ENCODE peak calls at places on chromosomes 5 and 9, in four cellular contexts. One of them, this sample, is unnamed.
A peak's percentile ranks its signal among the peaks of the same experiment; 100 is the strongest.

GRCh38 chr9:130156672-130157071 is 15.5 kb upstream of the NCS1 start:
- DNase-seq in GM12878: no peak
- DNase-seq in SK-N-SH: peak; percentile 70
- DNase-seq in HepG2: peak; percentile 35
- DNase-seq in this sample: no peak

GRCh38 chr9:18314321-18314720 is 159.6 kb upstream of the ADAMTSL1 start:
- DNase-seq in GM12878: no peak
- DNase-seq in SK-N-SH: no peak
- DNase-seq in HepG2: no peak
- DNase-seq in this sample: no peak

GRCh38 chr5:138000102-138000723 is 32.7 kb downstream of the FAM13B start:
- DNase-seq in GM12878: no peak
- DNase-seq in SK-N-SH: no peak
- DNase-seq in HepG2: peak; percentile 77
- DNase-seq in this sample: no peak

GRCh38 chr5:96714951-96715451 is 52.8 kb downstream of the CAST start:
- DNase-seq in GM12878: no peak
- DNase-seq in SK-N-SH: no peak
- DNase-seq in HepG2: peak; percentile 96
- DNase-seq in this sample: peak; percentile 33

GRCh38 chr9:469672-470040 is 255.0 kb downstream of the DOCK8 start:
- DNase-seq in GM12878: no peak
- DNase-seq in SK-N-SH: no peak
- DNase-seq in HepG2: no peak
- DNase-seq in this sample: peak; percentile 6

GRCh38 chr9:126464694-126465441 is 138.2 kb downstream of the MVB12B start:
- DNase-seq in GM12878: no peak
- DNase-seq in SK-N-SH: no peak
- DNase-seq in HepG2: no peak
- DNase-seq in this sample: no peak

GRCh38 chr5:96247097-96247675 is 185.9 kb downstream of the PCSK1 start:
- DNase-seq in GM12878: no peak
- DNase-seq in SK-N-SH: no peak
- DNase-seq in HepG2: no peak
- DNase-seq in this sample: no peak

GRCh38 chr5:122835681-122836080 is 9.7 kb upstream of the SNX24 start:
- DNase-seq in GM12878: no peak
- DNase-seq in SK-N-SH: no peak
- DNase-seq in HepG2: no peak
- DNase-seq in this sample: no peak

GRCh38 chr5:151151263-151151660 is 6.3 kb downstream of the ANXA6 start:
- DNase-seq in GM12878: no peak
- DNase-seq in SK-N-SH: no peak
- DNase-seq in HepG2: no peak
- DNase-seq in this sample: no peak

GRCh38 chr5:9157020-9157419 is 388.9 kb downstream of the SEMA5A start:
- DNase-seq in GM12878: no peak
- DNase-seq in SK-N-SH: no peak
- DNase-seq in HepG2: no peak
- DNase-seq in this sample: no peak

GRCh38 chr5:170576602-170577584 is 73.1 kb downstream of the KCNIP1 start:
- DNase-seq in GM12878: no peak
- DNase-seq in SK-N-SH: no peak
- DNase-seq in HepG2: no peak
- DNase-seq in this sample: no peak
- TF ChIP-seq TAF1 in GM12878: no peak
- TF ChIP-seq TAF1 in SK-N-SH: no peak
- TF ChIP-seq TAF1 in HepG2: no peak
- TF ChIP-seq TAF1 in this sample: no peak

GRCh38 chr5:166781729-166782128 is 1509.7 kb upstream of the WWC1 start:
- DNase-seq in GM12878: no peak
- DNase-seq in SK-N-SH: peak; percentile 36
- DNase-seq in HepG2: no peak
- DNase-seq in this sample: no peak
- TF ChIP-seq MXI1 in GM12878: no peak
- TF ChIP-seq MXI1 in SK-N-SH: no peak
- TF ChIP-seq MXI1 in HepG2: no peak
- TF ChIP-seq MXI1 in this sample: no peak

GRCh38 chr5:1020461-1020961 is 11.9 kb downstream of the NKD2 start:
- DNase-seq in GM12878: no peak
- DNase-seq in SK-N-SH: no peak
- DNase-seq in HepG2: no peak
- DNase-seq in this sample: no peak
- TF ChIP-seq TAF1 in GM12878: no peak
- TF ChIP-seq TAF1 in SK-N-SH: no peak
- TF ChIP-seq TAF1 in HepG2: no peak
- TF ChIP-seq TAF1 in this sample: no peak

GRCh38 chr5:76642390-76643040 is 19.3 kb upstream of the F2RL2 start:
- DNase-seq in GM12878: no peak
- DNase-seq in SK-N-SH: no peak
- DNase-seq in HepG2: no peak
- DNase-seq in this sample: no peak

GRCh38 chr5:76641514-76642120 is 18.4 kb upstream of the F2RL2 start:
- DNase-seq in GM12878: peak; percentile 15
- DNase-seq in SK-N-SH: peak; percentile 39
- DNase-seq in HepG2: peak; percentile 60
- DNase-seq in this sample: peak; percentile 62

GRCh38 chr5:76649140-76649539 is 25.9 kb upstream of the F2RL2 start:
- DNase-seq in GM12878: no peak
- DNase-seq in SK-N-SH: no peak
- DNase-seq in HepG2: no peak
- DNase-seq in this sample: no peak

GRCh38 chr5:76638466-76638865 is 15.3 kb upstream of the F2RL2 start:
- DNase-seq in GM12878: peak; percentile 11
- DNase-seq in SK-N-SH: no peak
- DNase-seq in HepG2: no peak
- DNase-seq in this sample: no peak

DNA sequence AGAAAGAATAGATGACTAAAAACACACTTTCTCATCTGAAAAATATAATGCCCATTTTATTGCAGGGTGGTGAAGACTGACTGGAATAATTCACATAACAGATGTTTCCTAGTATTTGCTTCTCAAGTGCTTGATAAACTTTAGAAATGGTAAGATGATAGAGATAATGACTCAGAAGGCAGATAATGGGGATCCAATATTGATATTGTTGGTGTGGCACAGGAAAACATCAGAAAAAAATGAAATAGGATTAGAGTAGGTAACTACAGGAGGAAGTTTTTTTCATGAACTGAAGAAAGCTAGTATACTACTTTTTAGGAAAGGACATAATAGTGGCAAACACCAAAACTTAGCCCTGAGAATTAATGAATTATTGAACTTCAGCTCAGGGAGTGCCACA is 20.2 kb upstream of the F2RL2 start:
- DNase-seq in GM12878: no peak
- DNase-seq in SK-N-SH: no peak
- DNase-seq in HepG2: no peak
- DNase-seq in this sample: no peak
- TF ChIP-seq MXI1 in GM12878: no peak
- TF ChIP-seq MXI1 in SK-N-SH: no peak
- TF ChIP-seq MXI1 in HepG2: no peak
- TF ChIP-seq MXI1 in this sample: no peak

GRCh38 chr9:37119907-37120839 is at the start of gene ZCCHC7:
- DNase-seq in GM12878: peak; percentile 89
- DNase-seq in SK-N-SH: peak; percentile 97
- DNase-seq in HepG2: peak; percentile 87
- DNase-seq in this sample: peak; percentile 99

GRCh38 chr9:37121881-37122280 is 1.5 kb downstream of the ZCCHC7 start:
- DNase-seq in GM12878: no peak
- DNase-seq in SK-N-SH: no peak
- DNase-seq in HepG2: no peak
- DNase-seq in this sample: no peak

GRCh38 chr9:37117956-37118355 is 2.4 kb upstream of the ZCCHC7 start:
- DNase-seq in GM12878: no peak
- DNase-seq in SK-N-SH: no peak
- DNase-seq in HepG2: no peak
- DNase-seq in this sample: no peak

DNA sequence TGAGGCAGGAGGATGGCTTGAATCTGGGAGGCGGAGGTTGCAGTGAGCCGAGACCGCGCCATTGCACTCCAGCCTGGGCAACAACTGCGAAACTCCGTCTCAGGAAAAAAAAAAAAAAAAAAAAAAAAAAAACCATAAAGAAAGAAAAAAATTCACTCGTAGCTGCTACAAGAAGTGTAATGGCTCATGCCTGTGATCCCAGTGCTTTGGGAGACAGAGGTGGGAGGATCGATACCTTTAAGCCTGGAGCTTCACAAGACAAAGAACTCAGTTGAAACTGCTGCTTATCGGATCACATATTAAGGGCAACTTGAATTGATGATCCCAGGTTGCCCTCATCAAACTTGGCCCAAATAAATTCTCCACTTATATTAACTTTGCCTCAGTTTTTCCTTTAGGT is 1.0 kb upstream of the ZCCHC7 start:
- DNase-seq in GM12878: no peak
- DNase-seq in SK-N-SH: no peak
- DNase-seq in HepG2: no peak
- DNase-seq in this sample: no peak
- TF ChIP-seq TAF1 in GM12878: no peak
- TF ChIP-seq TAF1 in SK-N-SH: no peak
- TF ChIP-seq TAF1 in HepG2: no peak
- TF ChIP-seq TAF1 in this sample: no peak

DNA sequence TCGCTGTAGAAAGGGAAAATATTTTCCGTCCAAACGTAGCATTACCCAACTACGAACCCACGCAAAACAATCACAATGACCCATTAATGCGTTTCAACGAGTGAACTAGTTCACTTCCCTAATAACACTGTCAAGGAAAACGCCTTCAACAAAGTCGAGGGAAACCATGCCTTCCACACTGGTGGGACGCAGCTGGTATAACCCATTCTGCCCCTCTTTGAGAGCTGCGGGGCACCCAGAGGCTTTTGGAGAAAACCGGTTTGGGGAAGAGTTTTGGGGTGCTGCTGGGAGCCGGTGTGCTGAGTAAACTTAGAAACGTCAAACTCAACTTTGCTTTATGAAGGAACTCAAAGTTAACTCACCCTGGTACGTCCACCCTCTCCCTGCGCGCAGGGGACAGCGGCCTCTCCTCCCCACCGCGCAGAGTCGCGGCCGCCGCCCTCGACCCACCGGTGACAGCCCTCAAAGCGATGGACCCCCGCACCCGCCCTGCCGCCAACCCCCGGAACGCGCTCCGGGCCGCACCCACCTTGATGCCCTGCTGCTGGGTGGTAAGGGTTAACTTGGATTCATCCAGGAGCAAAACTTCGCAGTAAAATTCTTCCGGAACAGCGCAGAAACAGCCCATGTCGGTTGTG is 546 bp downstream of the EPB41L4A start:
- DNase-seq in GM12878: no peak
- DNase-seq in SK-N-SH: peak; percentile 11
- DNase-seq in HepG2: no peak
- DNase-seq in this sample: no peak
- TF ChIP-seq MXI1 in GM12878: no peak
- TF ChIP-seq MXI1 in SK-N-SH: no peak
- TF ChIP-seq MXI1 in HepG2: no peak
- TF ChIP-seq MXI1 in this sample: no peak

DNA sequence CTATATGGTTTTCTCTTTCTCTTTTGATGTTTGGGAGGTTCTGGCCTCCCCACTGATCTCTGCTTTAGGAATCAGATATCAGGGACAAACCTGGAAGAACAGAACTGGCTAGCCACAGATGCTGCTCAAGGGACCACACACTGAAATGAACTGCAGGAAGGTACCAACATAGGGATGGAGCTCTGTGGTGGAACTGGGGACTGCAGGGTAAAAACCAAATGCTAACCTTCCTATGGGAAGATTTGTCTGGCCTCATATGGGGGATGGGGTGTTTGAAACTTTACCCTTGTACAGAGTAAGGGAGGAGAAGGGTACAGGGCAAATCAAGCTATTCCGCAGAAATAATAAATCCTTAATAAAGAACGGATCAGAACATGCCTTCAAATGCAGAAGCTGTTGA is 49.4 kb downstream of the ELOVL7 start:
- DNase-seq in GM12878: no peak
- DNase-seq in SK-N-SH: no peak
- DNase-seq in HepG2: no peak
- DNase-seq in this sample: peak; percentile 20
- TF ChIP-seq TAF1 in GM12878: no peak
- TF ChIP-seq TAF1 in SK-N-SH: no peak
- TF ChIP-seq TAF1 in HepG2: no peak
- TF ChIP-seq TAF1 in this sample: no peak

DNA sequence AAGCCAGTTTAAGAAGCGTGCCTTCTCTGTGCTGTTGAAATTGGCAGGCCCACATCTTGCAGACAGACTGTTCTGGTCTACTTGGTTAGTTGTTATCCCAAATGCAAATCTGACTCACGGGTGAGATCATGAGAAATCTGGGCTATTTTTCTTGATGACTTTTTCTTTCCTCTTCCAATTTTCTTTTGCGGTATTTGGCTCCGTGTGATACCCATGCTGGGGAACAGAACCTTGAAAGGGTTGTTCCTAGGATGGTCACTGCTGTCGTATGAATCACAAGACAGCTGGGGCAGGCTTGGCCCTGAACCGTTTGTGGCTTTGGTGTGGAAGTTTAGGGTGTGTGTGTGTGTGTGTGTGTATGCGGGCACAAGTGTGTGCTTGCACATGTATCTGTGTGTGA is 24.6 kb downstream of the PDZD2 start:
- DNase-seq in GM12878: no peak
- DNase-seq in SK-N-SH: no peak
- DNase-seq in HepG2: no peak
- DNase-seq in this sample: no peak
- TF ChIP-seq MXI1 in GM12878: no peak
- TF ChIP-seq MXI1 in SK-N-SH: no peak
- TF ChIP-seq MXI1 in HepG2: no peak
- TF ChIP-seq MXI1 in this sample: no peak

This sample was measured in K562.